ENCODE peak calls at places on chromosomes 7 and 10, in ten cellular contexts. F is KBM-7; P is activated T-cell treated with anti-CD3 and anti-CD28 coated beads for 1 hour; E is fibroblast of the aortic adventitia; U is pancreas; I is stimulated activated CD4-positive, alpha-beta T cell treated with anti-CD3 and anti-CD28 coated beads, Interleukin-15, amount 100 ng/mL, for 1 hour; Z is GM10248; Y is adipocyte; S is NCI-H1092 treated with DMSO at 0.1 percent for 48 hours; L is dermis blood vessel endothelial cell. J is an unnamed sample.

GRCh38 chr10:92757066-92757716 is 67.4 kb downstream of the HHEX start:
- DNase-seq in F (peak; percentile 95), Y (peak; percentile 95), Z (peak; percentile 75), S (no peak), E (peak; percentile 97), P (no peak), L (peak; percentile 92), U (peak; percentile 59), I (no peak), J (no peak)

GRCh38 chr10:110260746-110261477 is 43.8 kb downstream of the SMNDC1 start:
- DNase-seq in F (no peak), Y (peak; percentile 32), U (no peak), L (no peak), S (no peak), Z (no peak), I (no peak), E (no peak), P (no peak), J (no peak)

GRCh38 chr7:129958643-129959479 is 6.1 kb upstream of the UBE2H start:
- DNase-seq in Y (peak; percentile 86), P (no peak), F (peak; percentile 80), S (no peak), U (peak; percentile 74), I (no peak), L (peak; percentile 96), Z (no peak), E (peak; percentile 76), J (no peak)

GRCh38 chr10:88390041-88390440 is 193.1 kb downstream of the RNLS start:
- DNase-seq in F (no peak), U (no peak), I (no peak), Y (no peak), E (no peak), P (no peak), L (no peak), Z (no peak), S (no peak), J (no peak)

GRCh38 chr10:132575320-132576201 is 38.0 kb downstream of the INPP5A start:
- DNase-seq in L (peak; percentile 61), Y (peak; percentile 80), U (peak; percentile 32), S (no peak), F (peak; percentile 96), Z (peak; percentile 72), P (no peak), I (no peak), E (peak; percentile 91), J (no peak)

GRCh38 chr10:17075510-17075909 is 54.1 kb downstream of the CUBN start:
- DNase-seq in U (no peak), P (no peak), Y (peak; percentile 95), Z (no peak), E (peak; percentile 97), S (no peak), F (no peak), L (peak; percentile 87), I (no peak), J (no peak)

GRCh38 chr7:134630890-134631289 is 15.8 kb upstream of the BPGM start:
- DNase-seq in E (no peak), Y (peak; percentile 13), Z (no peak), U (no peak), L (peak; percentile 82), I (no peak), P (no peak), S (no peak), F (no peak), J (no peak)

GRCh38 chr7:39609084-39609461 is 14.3 kb upstream of the RALA start:
- DNase-seq in L (peak; percentile 77), E (peak; percentile 92), Z (no peak), P (no peak), F (peak; percentile 7), I (no peak), Y (peak; percentile 68), U (no peak), S (no peak), J (no peak)

GRCh38 chr10:3631709-3632330 is 153.2 kb downstream of the KLF6 start:
- DNase-seq in L (no peak), I (no peak), F (no peak), P (no peak), E (peak; percentile 27), S (no peak), Y (no peak), Z (no peak), U (no peak), J (no peak)

GRCh38 chr10:51910189-51910588 is 210.8 kb upstream of the CSTF2T start:
- DNase-seq in U (no peak), E (no peak), P (no peak), I (no peak), S (no peak), L (no peak), Z (no peak), F (no peak), Y (no peak), J (no peak)

J was measured in NCI-H2107.